ENCODE peak calls at places on chromosomes 16 and 17, in ten cellular contexts. A is fibroblast of pulmonary artery; X is GM04504; M is effector memory CD4-positive, alpha-beta T cell; I is stimulated activated CD4-positive, alpha-beta T cell treated with anti-CD3 and anti-CD28 coated beads, Interleukin-1b, Interleukin-23, amount 100 ng/mL, for 1 hour; K is mucosa of descending colon; E is dorsolateral prefrontal cortex; J is GM10248; Y is NCI-H1930; P is esophagus squamous epithelium. H is an unnamed sample.

GRCh38 chr17:76145231-76146052 is 4.4 kb upstream of the FOXJ1 start:
- DNase-seq in I (no peak), Y (no peak), P (no peak), X (no peak), A (no peak), K (no peak), E (no peak), M (peak), J (peak), H (no peak)

GRCh38 chr17:705863-706262 is 8.8 kb downstream of the VPS53 start:
- DNase-seq in A (peak), I (no peak), X (no peak), M (no peak), E (no peak), J (no peak), K (no peak), Y (no peak), P (no peak), H (no peak)

GRCh38 chr16:28167730-28168129 is 44.0 kb downstream of the XPO6 start:
- DNase-seq in J (no peak), Y (no peak), E (no peak), A (no peak), K (no peak), I (no peak), X (no peak), P (no peak), M (no peak), H (no peak)

GRCh38 chr17:44565866-44566443 is 8.7 kb downstream of the FZD2 start:
- DNase-seq in J (no peak), K (no peak), A (peak), X (no peak), I (no peak), P (no peak), Y (no peak), M (no peak), E (no peak), H (no peak)

GRCh38 chr16:84899414-84899813 is 79.6 kb downstream of the CRISPLD2 start:
- DNase-seq in K (no peak), X (no peak), J (no peak), Y (no peak), I (no peak), A (no peak), P (no peak), E (no peak), M (no peak), H (no peak)

GRCh38 chr17:17628388-17629008 is 37.0 kb upstream of the PEMT start:
- DNase-seq in M (no peak), K (peak), Y (no peak), P (no peak), X (no peak), J (peak), A (no peak), E (no peak), I (no peak), H (no peak)

GRCh38 chr17:62179525-62180161 is 114.6 kb upstream of the MED13 start:
- DNase-seq in X (peak), E (no peak), P (no peak), I (no peak), Y (no peak), M (no peak), A (peak), K (no peak), J (no peak), H (peak)

GRCh38 chr16:81444448-81445121 is at the start of gene CMIP:
- DNase-seq in M (peak), X (peak), P (peak), K (peak), I (peak), Y (peak), E (peak), A (peak), J (peak), H (peak)

GRCh38 chr16:55944377-55944802 is 69.2 kb upstream of the CES5A start:
- DNase-seq in E (peak), K (peak), P (no peak), J (peak), A (peak), M (peak), Y (no peak), X (peak), I (peak), H (peak)

GRCh38 chr16:77951788-77952187 is 70.6 kb upstream of the CLEC3A start:
- DNase-seq in E (no peak), X (no peak), M (no peak), J (peak), K (no peak), A (no peak), I (no peak), Y (peak), P (no peak), H (no peak)

GRCh38 chr17:7932483-7932891 is 481 bp downstream of the CNTROB start:
- DNase-seq in J (peak), A (peak), Y (no peak), K (peak), E (no peak), M (no peak), P (no peak), I (no peak), X (no peak), H (peak)

GRCh38 chr16:69448470-69449193 is 24.2 kb downstream of the CYB5B start:
- DNase-seq in E (no peak), K (no peak), J (no peak), I (no peak), X (peak), A (peak), Y (no peak), M (no peak), P (no peak), H (peak)

GRCh38 chr16:10889880-10890279 is 12.9 kb downstream of the CIITA start:
- DNase-seq in X (no peak), K (no peak), A (no peak), I (no peak), M (no peak), P (no peak), Y (no peak), E (no peak), J (no peak), H (no peak)

GRCh38 chr16:4032768-4033167 is 83.5 kb downstream of the ADCY9 start:
- DNase-seq in I (no peak), Y (no peak), P (no peak), X (no peak), E (no peak), J (no peak), A (no peak), K (peak), M (no peak), H (peak)